ENCODE peak calls at places on chromosomes 5 and 9, in seven cellular contexts. D is foreskin fibroblast, N is ACHN, Q is lower lobe of right lung, R is kidney tubule cell, Z is NCI-H526 treated with DMSO at 0.1 percent for 48 hours, F is HuH-7.5. P is an unnamed sample.

GRCh38 chr5:157750320-157750719 is 6.8 kb downstream of the LSM11 start:
- DNase-seq in F (no peak), N (no peak), Q (no peak), D (peak; percentile 42), R (peak; percentile 26), Z (no peak), P (peak; percentile 26)

GRCh38 chr5:96868603-96869371 is 7.5 kb upstream of the ERAP2 start:
- DNase-seq in R (peak; percentile 75), F (no peak), N (peak; percentile 66), Q (no peak), Z (peak; percentile 22), D (peak; percentile 76), P (peak; percentile 83)

GRCh38 chr5:61766141-61766540 is 434.1 kb downstream of the ZSWIM6 start:
- DNase-seq in N (no peak), F (no peak), R (no peak), D (no peak), Z (no peak), Q (no peak), P (no peak)

GRCh38 chr5:16446993-16447392 is 18.6 kb downstream of the ZNF622 start:
- DNase-seq in Q (no peak), Z (no peak), N (no peak), F (no peak), R (no peak), D (peak; percentile 22), P (no peak)

GRCh38 chr9:34984049-34984448 is 5.5 kb upstream of the DNAJB5 start:
- DNase-seq in R (no peak), N (peak; percentile 45), Z (no peak), Q (no peak), D (peak; percentile 52), F (no peak), P (peak; percentile 88)

GRCh38 chr5:75510836-75511434 is 494 bp downstream of the CERT1 start:
- DNase-seq in F (peak; percentile 20), Q (peak; percentile 80), N (peak; percentile 39), D (peak; percentile 74), R (peak; percentile 53), Z (no peak), P (peak; percentile 67)

GRCh38 chr9:77647659-77648457 is at the start of gene GNA14:
- DNase-seq in Z (no peak), R (no peak), D (peak; percentile 48), N (peak; percentile 8), F (no peak), Q (no peak), P (peak; percentile 23)

GRCh38 chr9:130299785-130300615 is 34.4 kb downstream of the HMCN2 start:
- DNase-seq in D (peak; percentile 55), N (no peak), R (peak; percentile 60), Z (no peak), F (no peak), Q (no peak), P (no peak)

GRCh38 chr9:17862081-17862480 is 283.2 kb downstream of the SH3GL2 start:
- DNase-seq in D (no peak), Q (no peak), R (no peak), F (no peak), N (no peak), Z (no peak), P (no peak)

GRCh38 chr5:157600252-157600651 is 24.7 kb upstream of the ADAM19 start:
- DNase-seq in R (no peak), Z (no peak), D (no peak), Q (no peak), N (no peak), F (no peak), P (no peak)

GRCh38 chr9:116806075-116806474 is 119.0 kb downstream of the TRIM32 start:
- DNase-seq in Q (no peak), D (peak; percentile 1), N (peak; percentile 26), Z (no peak), F (no peak), R (no peak), P (peak; percentile 32)

GRCh38 chr5:76733049-76733417 is 17.1 kb downstream of the F2R start:
- DNase-seq in Z (no peak), F (no peak), D (no peak), Q (no peak), N (no peak), R (no peak), P (no peak)

P was measured in cardiac muscle cell.